ENCODE peak calls at places on chromosome 2, in five cellular contexts. K is hepatocyte, I is K562, N is H1, B is pancreas. A is an unnamed sample. For H3K9me3, the result is how much of the 10 kb centered on the place peaks cover.

GRCh38 chr2:190359896-190360376 is 16.5 kb downstream of the INPP1 start:
- DNase-seq in K (no peak), I (no peak), N (no peak), B (peak), A (no peak)

GRCh38 chr2:63124850-63125249 is 74.2 kb downstream of the OTX1 start:
- DNase-seq in K (no peak), I (no peak), N (no peak), B (no peak), A (no peak)

GRCh38 chr2:62570861-62571698 is 65.1 kb upstream of the TMEM17 start:
- DNase-seq in K (peak), I (no peak), N (no peak), B (peak), A (peak)

GRCh38 chr2:73075477-73076373 is 4.2 kb upstream of the SFXN5 start:
- DNase-seq in K (no peak), I (no peak), N (no peak), B (no peak), A (no peak)

GRCh38 chr2:8214221-8214620 is 467.6 kb upstream of the ID2 start:
- DNase-seq in K (no peak), I (no peak), N (no peak), B (no peak), A (no peak)

GRCh38 chr2:24313744-24314632 is 46.3 kb downstream of the ITSN2 start:
- DNase-seq in K (no peak), I (no peak), N (no peak), B (no peak), A (no peak)

GRCh38 chr2:3492951-3493609 is 26.3 kb downstream of the ADI1 start:
- DNase-seq in K (no peak), I (no peak), N (no peak), B (peak), A (no peak)

GRCh38 chr2:176079851-176080539 is 3.8 kb downstream of the EVX2 start:
- DNase-seq in K (peak), I (peak), N (no peak), B (no peak), A (peak)

GRCh38 chr2:12412898-12413305 is 303.8 kb upstream of the TRIB2 start:
- DNase-seq in K (no peak), I (no peak), N (no peak), B (no peak), A (no peak)

GRCh38 chr2:234366891-234367290 is 130.0 kb downstream of the ARL4C start:
- DNase-seq in K (peak), I (no peak), N (no peak), B (no peak), A (no peak)

GRCh38 chr2:95234286-95234785 is 27.0 kb downstream of the ZNF892 start:
- DNase-seq in K (no peak), I (no peak), N (no peak), B (no peak), A (no peak)

GRCh38 chr2:64363848-64364247 is 90.1 kb upstream of the LGALSL start:
- DNase-seq in K (no peak), I (no peak), N (no peak), B (no peak), A (peak)

GRCh38 chr2:8234757-8235374 is 447.0 kb upstream of the ID2 start:
- DNase-seq in K (no peak), I (no peak), N (no peak), B (no peak), A (peak)

GRCh38 chr2:60528366-60528765 is 25.1 kb downstream of the BCL11A start:
- DNase-seq in K (no peak), I (no peak), N (no peak), B (no peak), A (no peak)

GRCh38 chr2:169172076-169172735 is 102.8 kb downstream of the DHRS9 start:
- DNase-seq in K (no peak), I (no peak), N (no peak), B (no peak), A (no peak)

GRCh38 chr2:70688427-70688826 is 79.6 kb downstream of the ADD2 start:
- DNase-seq in K (no peak), I (no peak), N (no peak), B (no peak), A (no peak)

GRCh38 chr2:215767625-215768024 is 245.7 kb downstream of the MREG start:
- DNase-seq in K (no peak), I (no peak), N (no peak), B (no peak), A (no peak)

GRCh38 chr2:136310005-136310495 is 192.1 kb upstream of the CXCR4 start:
- DNase-seq in K (no peak), I (no peak), N (no peak), B (no peak), A (no peak)

GRCh38 chr2:229313591-229313990 is 42.5 kb upstream of the PID1 start:
- DNase-seq in K (no peak), I (no peak), N (no peak), B (no peak), A (no peak)

GRCh38 chr2:228545041-228545440 is 363.6 kb upstream of the SPHKAP start:
- DNase-seq in K (no peak), I (no peak), N (no peak), B (no peak), A (no peak)

GRCh38 chr2:147177449-147177848 is 667.4 kb upstream of the ACVR2A start:
- DNase-seq in K (no peak), I (no peak), N (no peak), B (no peak), A (no peak)

GRCh38 chr2:72973566-72974435 is 56.5 kb downstream of the EMX1 start:
- DNase-seq in K (peak), I (peak), N (no peak), B (peak), A (peak)

GRCh38 chr2:165295643-165296042 is 56.4 kb downstream of the SCN2A start:
- DNase-seq in K (no peak), I (no peak), N (no peak), B (no peak), A (no peak)

GRCh38 chr2:26846881-26847662 is 860 bp upstream of the DPYSL5 start:
- DNase-seq in K (peak), I (no peak), N (no peak), B (no peak), A (peak)

GRCh38 chr2:218397502-218398436 is 1.9 kb upstream of the CTDSP1 start:
- DNase-seq in K (peak), I (peak), N (no peak), B (peak), A (peak)

GRCh38 chr2:108491848-108492247 is 42.4 kb upstream of the LIMS1 start:
- DNase-seq in K (no peak), I (no peak), N (no peak), B (no peak), A (no peak)

GRCh38 chr2:1269812-1270211 is 143.5 kb upstream of the TPO start:
- DNase-seq in K (no peak), I (no peak), N (no peak), B (no peak), A (no peak)

GRCh38 chr2:36088716-36089328 is 266.8 kb upstream of the CRIM1 start:
- DNase-seq in K (no peak), I (no peak), N (no peak), B (no peak), A (peak)

GRCh38 chr2:150459281-150459680 is 28.2 kb downstream of the RND3 start:
- DNase-seq in K (no peak), I (no peak), N (no peak), B (no peak), A (no peak)

GRCh38 chr2:37561615-37562569 is 109.5 kb downstream of the CDC42EP3 start:
- DNase-seq in K (peak), I (peak), N (no peak), B (no peak), A (no peak)

GRCh38 chr2:241161646-241162281 is 11.5 kb downstream of the PPP1R7 start:
- DNase-seq in K (peak), I (no peak), N (no peak), B (no peak), A (no peak)

GRCh38 chr2:168064011-168064998 is 183.1 kb downstream of the STK39 start:
- DNase-seq in K (no peak), I (no peak), N (no peak), B (no peak), A (no peak)

GRCh38 chr2:28137221-28137620 is 246.7 kb downstream of the BABAM2 start:
- DNase-seq in K (peak), I (no peak), N (no peak), B (no peak), A (no peak)

GRCh38 chr2:84841577-84841976 is 39.3 kb downstream of the TRABD2A start:
- DNase-seq in K (no peak), I (no peak), N (no peak), B (no peak), A (no peak)

GRCh38 chr2:71936076-71937030 is 211.3 kb downstream of the CYP26B1 start:
- DNase-seq in K (no peak), I (peak), N (no peak), B (no peak), A (no peak)

GRCh38 chr2:29528891-29529520 is 392.4 kb downstream of the ALK start:
- DNase-seq in K (peak), I (no peak), N (no peak), B (no peak), A (peak)

GRCh38 chr2:57934659-57935058 is 111.9 kb upstream of the VRK2 start:
- DNase-seq in K (no peak), I (no peak), N (no peak), B (no peak), A (no peak)
- H3K9me3 ChIP-seq in K (under half), I (under half), N (under half), B (under half), A (under half)

GRCh38 chr2:43239981-43240761 is 13.8 kb upstream of the ZFP36L2 start:
- DNase-seq in K (no peak), I (no peak), N (no peak), B (no peak), A (no peak)
- TF ChIP-seq CTCF in K (no peak), I (peak), N (peak), B (no peak), A (peak)

DNA sequence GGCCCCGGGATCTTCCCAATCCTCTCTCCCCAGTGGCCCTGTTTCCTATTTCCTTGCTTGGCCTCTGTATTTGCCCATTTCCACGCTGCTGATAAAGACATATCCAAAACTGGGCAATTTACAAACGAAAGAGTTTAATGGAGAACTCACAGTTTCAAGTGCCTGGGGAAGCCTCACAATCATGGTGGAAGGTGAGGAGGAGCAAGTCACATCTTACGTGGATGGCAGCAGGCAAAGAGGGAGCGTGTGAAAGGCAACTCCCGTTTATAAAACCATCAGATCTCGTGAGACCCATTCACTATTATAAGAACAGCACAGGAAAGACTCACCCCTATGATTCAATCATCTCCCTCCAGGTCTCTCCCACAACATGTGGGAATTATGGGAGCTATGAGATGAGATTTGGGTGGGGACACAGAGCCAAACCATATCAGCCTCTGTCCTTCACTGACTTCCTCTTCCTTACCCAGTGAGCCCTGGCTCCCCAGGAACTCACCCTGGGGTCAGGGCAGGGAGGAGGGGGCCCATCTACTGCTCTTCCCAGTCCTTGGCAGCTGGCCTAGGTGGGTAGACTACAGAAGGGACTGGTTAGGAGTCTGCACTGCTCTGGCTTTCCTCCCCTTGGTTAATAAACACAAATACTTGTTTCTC is 105.8 kb upstream of the MYCN start:
- DNase-seq in K (no peak), I (no peak), N (no peak), B (no peak), A (no peak)
- H3K9me3 ChIP-seq in K (under half), I (under half), N (under half), B (under half), A (under half)

DNA sequence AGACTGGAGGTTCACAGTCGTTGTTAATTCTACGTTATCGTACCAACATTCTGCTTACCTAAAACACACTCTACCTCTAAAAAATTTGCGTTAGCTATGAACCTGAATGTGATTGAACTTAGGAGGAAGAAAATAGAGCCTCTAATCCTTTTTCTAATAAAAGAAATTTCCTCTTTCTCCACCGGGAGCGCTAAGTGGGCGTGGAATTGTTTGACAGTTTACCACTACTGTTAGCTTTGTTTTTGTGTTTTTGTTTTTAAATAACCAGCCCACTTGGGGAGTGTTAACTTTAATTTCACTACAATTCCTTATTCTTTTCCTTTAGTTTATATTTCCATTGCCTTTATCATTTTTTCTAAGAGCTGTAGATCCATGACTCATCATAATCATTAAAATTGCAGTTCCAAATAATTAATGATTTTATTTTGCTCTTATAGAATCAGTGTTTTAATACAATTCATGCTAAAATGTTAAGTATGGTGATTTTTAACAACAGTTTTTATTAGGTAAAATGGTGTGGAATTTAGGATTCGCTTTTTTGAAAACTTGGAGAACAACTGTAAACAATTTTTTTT is 55.0 kb upstream of the ITM2C start:
- DNase-seq in K (no peak), I (no peak), N (no peak), B (no peak), A (no peak)
- TF ChIP-seq CTCF in K (no peak), I (peak), N (no peak), B (no peak), A (no peak)

GRCh38 chr2:67046568-67046967 is 350.6 kb upstream of the ETAA1 start:
- DNase-seq in K (peak), I (no peak), N (no peak), B (no peak), A (no peak)
- H3K9me3 ChIP-seq in K (under half), I (under half), N (under half), B (under half), A (under half)

GRCh38 chr2:220882507-220882906 is 689.6 kb downstream of the EPHA4 start:
- DNase-seq in K (no peak), I (no peak), N (no peak), B (no peak), A (no peak)

GRCh38 chr2:220876074-220876824 is 695.9 kb downstream of the EPHA4 start:
- DNase-seq in K (no peak), I (no peak), N (no peak), B (no peak), A (no peak)

GRCh38 chr2:220885593-220885992 is 686.5 kb downstream of the EPHA4 start:
- DNase-seq in K (no peak), I (no peak), N (no peak), B (no peak), A (no peak)

GRCh38 chr2:220880623-220881022 is 691.5 kb downstream of the EPHA4 start:
- DNase-seq in K (no peak), I (no peak), N (no peak), B (no peak), A (no peak)
- TF ChIP-seq CTCF in K (no peak), I (no peak), N (no peak), B (no peak), A (no peak)

GRCh38 chr2:88885679-88886402 is 194.4 kb downstream of the RPIA start:
- DNase-seq in K (no peak), I (no peak), N (no peak), B (no peak), A (no peak)

GRCh38 chr2:88875749-88876148 is 184.3 kb downstream of the RPIA start:
- DNase-seq in K (no peak), I (no peak), N (no peak), B (no peak), A (no peak)

GRCh38 chr2:88885275-88885674 is 193.8 kb downstream of the RPIA start:
- DNase-seq in K (no peak), I (no peak), N (no peak), B (no peak), A (no peak)

GRCh38 chr2:88880441-88880953 is 189.0 kb downstream of the RPIA start:
- DNase-seq in K (peak), I (peak), N (no peak), B (peak), A (peak)
- H3K9me3 ChIP-seq in K (under half), I (under half), N (under half), B (under half), A (under half)

GRCh38 chr2:134155134-134155533 is 98.7 kb upstream of the MGAT5 start:
- DNase-seq in K (no peak), I (no peak), N (no peak), B (no peak), A (no peak)

GRCh38 chr2:134158295-134158694 is 95.6 kb upstream of the MGAT5 start:
- DNase-seq in K (no peak), I (no peak), N (no peak), B (no peak), A (no peak)

GRCh38 chr2:134149904-134150303 is 104.0 kb upstream of the MGAT5 start:
- DNase-seq in K (no peak), I (peak), N (no peak), B (no peak), A (no peak)

GRCh38 chr2:134153481-134153880 is 100.4 kb upstream of the MGAT5 start:
- DNase-seq in K (no peak), I (no peak), N (no peak), B (no peak), A (peak)

DNA sequence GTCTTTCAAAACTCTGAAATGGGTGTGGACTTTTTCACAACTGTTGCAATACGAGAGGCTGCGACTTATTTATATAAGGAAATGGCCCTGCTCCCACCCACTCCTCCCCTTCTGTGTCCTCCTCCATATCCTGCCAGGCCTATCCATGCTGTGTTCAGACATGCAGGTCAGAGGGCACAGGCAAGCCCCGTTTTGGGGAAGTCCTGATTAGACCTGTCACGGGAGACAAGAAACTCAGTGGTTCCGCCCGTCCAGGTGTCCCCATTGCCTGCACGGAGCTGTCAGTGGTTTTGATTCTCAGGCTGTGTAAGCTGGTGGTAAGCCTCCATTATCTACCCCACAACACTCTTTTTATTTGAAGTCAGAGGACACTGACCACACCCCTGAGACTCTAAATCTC is 99.6 kb upstream of the MGAT5 start:
- DNase-seq in K (no peak), I (peak), N (no peak), B (no peak), A (no peak)
- TF ChIP-seq CTCF in K (no peak), I (no peak), N (no peak), B (no peak), A (no peak)

DNA sequence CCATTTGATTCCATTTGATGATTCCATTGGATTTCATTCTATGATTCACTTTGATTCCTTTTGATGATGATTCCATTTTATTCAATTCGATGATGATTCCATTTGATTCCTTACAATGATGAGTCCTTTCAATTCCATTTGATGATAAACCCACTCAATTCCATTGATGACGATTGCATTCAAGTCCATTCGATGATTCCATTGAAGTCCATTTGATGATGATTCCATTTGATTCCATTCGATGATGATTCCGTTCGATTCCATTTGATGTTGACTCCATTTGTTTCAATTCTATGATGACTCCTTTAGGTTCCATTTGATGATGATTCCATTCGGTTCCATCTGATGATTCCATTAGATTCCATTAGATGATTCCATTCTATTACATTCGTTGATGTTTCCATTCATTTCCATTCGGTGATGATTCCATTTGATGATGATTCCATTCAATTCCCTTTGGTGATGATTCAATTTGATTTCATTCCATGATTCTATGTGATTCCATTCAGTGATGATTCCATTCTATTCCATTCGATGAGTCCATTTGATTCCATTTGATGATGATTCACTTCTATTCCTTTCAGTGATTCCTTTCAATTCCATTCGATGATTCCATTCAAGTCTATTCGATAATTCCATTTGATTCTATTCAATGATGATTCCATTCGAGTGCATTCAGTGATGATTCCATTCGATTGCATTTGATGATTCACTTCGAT is 1106.0 kb downstream of the RPIA start:
- DNase-seq in K (no peak), I (no peak), N (no peak), B (no peak), A (no peak)
- H3K9me3 ChIP-seq in K (under half), I (under half), N (under half), B (under half), A (under half)